ENCODE peak calls at places on chromosomes 12 and 14, in five cellular contexts. J is fibroblast of mammary gland, H is heart left ventricle, P is ovary, B is IMR-90. F is an unnamed sample.

GRCh38 chr14:63857467-63858030 is 4.7 kb downstream of the SYNE2 start:
- DNase-seq in P (no peak), H (no peak), J (peak), B (no peak), F (no peak)

GRCh38 chr14:72775923-72776554 is 117.9 kb downstream of the DPF3 start:
- DNase-seq in H (no peak), P (no peak), B (no peak), J (no peak), F (no peak)

GRCh38 chr12:89092297-89092696 is 260.0 kb downstream of the DUSP6 start:
- DNase-seq in H (no peak), B (no peak), P (no peak), J (no peak), F (no peak)

GRCh38 chr14:42407153-42407552 is 800.5 kb downstream of the LRFN5 start:
- DNase-seq in H (no peak), B (no peak), P (no peak), J (no peak), F (no peak)

GRCh38 chr12:104695453-104696148 is 238.9 kb downstream of the CHST11 start:
- DNase-seq in J (peak), P (no peak), B (peak), H (no peak), F (no peak)

GRCh38 chr14:72736348-72736747 is 157.6 kb downstream of the DPF3 start:
- DNase-seq in H (no peak), J (peak), B (peak), P (no peak), F (no peak)

GRCh38 chr12:79522237-79522636 is 168.5 kb downstream of the PAWR start:
- DNase-seq in B (no peak), H (no peak), P (no peak), J (no peak), F (no peak)

GRCh38 chr12:94038605-94039004 is 109.8 kb upstream of the PLXNC1 start:
- DNase-seq in J (no peak), P (no peak), B (no peak), H (no peak), F (no peak)

GRCh38 chr14:89669209-89669608 is 252.2 kb upstream of the FOXN3 start:
- DNase-seq in P (no peak), J (no peak), B (no peak), H (peak), F (no peak)

GRCh38 chr14:97571861-97572555 is 774.8 kb downstream of the VRK1 start:
- DNase-seq in J (no peak), B (no peak), H (no peak), P (no peak), F (no peak)

GRCh38 chr12:124720687-124721500 is 142.8 kb downstream of the SCARB1 start:
- DNase-seq in J (peak), P (peak), H (peak), B (peak), F (peak)

GRCh38 chr14:99052467-99052866 is 219.5 kb downstream of the BCL11B start:
- DNase-seq in B (no peak), P (no peak), H (no peak), J (no peak), F (no peak)

GRCh38 chr12:9925746-9926393 is 6.3 kb downstream of the CLEC2A start:
- DNase-seq in B (peak), H (no peak), J (peak), P (no peak), F (no peak)

GRCh38 chr12:10392394-10392930 is 2.6 kb upstream of the KLRK1 start:
- DNase-seq in J (peak), P (peak), H (peak), B (peak), F (no peak)

GRCh38 chr12:89040146-89040964 is 311.9 kb downstream of the DUSP6 start:
- DNase-seq in J (no peak), H (no peak), P (no peak), B (peak), F (no peak)

GRCh38 chr12:4852308-4852707 is 57.4 kb upstream of the KCNA1 start:
- DNase-seq in P (no peak), H (no peak), J (no peak), B (no peak), F (no peak)

GRCh38 chr14:75247286-75247922 is 31.2 kb upstream of the FOS start:
- DNase-seq in H (no peak), J (no peak), B (no peak), P (no peak), F (no peak)

GRCh38 chr12:119178544-119179334 is at the start of gene HSPB8:
- DNase-seq in B (peak), J (peak), H (peak), P (peak), F (peak)

GRCh38 chr12:110883251-110883650 is 36.5 kb downstream of the CCDC63 start:
- DNase-seq in J (no peak), B (no peak), H (no peak), P (no peak), F (no peak)

GRCh38 chr12:126663304-126664094 is 1598.3 kb downstream of the AACS start:
- DNase-seq in J (peak), P (no peak), H (no peak), B (no peak), F (no peak)
- TF ChIP-seq CTCF in J (peak), P (no peak), H (no peak), B (no peak), F (peak)

GRCh38 chr12:57135487-57135886 is 7.2 kb downstream of the LRP1 start:
- DNase-seq in J (peak), H (peak), P (no peak), B (peak), F (no peak)
- H3K4me3 ChIP-seq in J (peak), H (peak), P (peak), B (no peak), F (no peak)

DNA sequence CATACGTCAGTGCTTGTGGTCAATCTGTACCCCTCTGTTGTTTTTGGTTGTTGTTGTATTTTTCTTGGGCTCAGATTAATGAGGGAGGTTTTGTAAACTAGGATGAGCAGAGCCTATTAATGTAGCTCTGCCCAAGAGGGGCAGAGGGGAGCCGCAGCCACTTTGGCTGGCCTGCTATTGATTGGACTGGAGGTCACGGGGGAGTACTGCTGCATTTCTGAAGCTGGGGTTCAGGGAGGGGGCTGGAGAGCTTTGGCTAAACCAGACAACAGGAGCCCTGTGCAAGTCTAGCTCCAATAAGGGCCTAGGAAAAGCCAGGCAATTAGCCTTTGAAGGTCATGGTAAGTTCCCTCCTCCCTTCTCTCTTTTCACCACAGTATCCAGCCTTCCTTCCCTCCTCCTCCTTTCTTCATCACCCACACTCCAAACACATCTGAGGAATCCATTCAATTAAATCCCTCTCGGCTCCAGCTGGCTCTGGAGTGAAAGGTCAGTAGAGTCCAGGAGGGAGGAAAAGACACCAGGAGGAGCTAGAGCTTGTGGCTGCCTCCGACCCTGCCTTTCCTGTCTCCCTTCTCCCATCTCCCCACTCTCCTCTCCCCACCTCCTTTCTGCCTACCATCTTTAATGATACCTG is 344.2 kb upstream of the LMO3 start:
- DNase-seq in P (no peak), B (no peak), J (no peak), H (no peak), F (no peak)
- TF ChIP-seq CTCF in P (no peak), B (no peak), J (no peak), H (no peak), F (no peak)

DNA sequence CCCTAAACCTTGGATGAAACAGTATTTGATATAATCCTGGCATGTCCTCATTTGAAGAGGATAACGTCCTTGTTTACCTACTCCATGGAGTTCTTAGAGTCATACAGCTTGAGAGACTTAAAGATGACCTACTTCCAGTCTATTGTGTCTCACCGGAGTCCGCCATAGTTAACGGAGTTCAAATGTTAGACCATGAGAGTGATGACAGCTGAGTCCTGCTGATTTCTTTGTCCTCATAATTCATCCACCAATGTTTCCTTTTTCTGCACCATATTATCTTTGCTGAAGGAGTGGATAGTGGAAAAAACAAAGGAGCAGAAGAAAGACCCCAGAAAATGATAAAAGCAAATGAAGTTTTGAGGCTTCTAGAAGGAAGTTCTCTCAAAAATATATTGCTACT is 75.8 kb upstream of the HIF1A start:
- DNase-seq in P (no peak), B (no peak), H (no peak), J (no peak), F (no peak)
- H3K4me3 ChIP-seq in P (no peak), B (no peak), H (no peak), J (no peak), F (no peak)

GRCh38 chr14:61753631-61754030 is 8.6 kb upstream of the SNAPC1 start:
- DNase-seq in P (no peak), J (peak), B (peak), H (no peak), F (no peak)
- TF ChIP-seq CTCF in P (no peak), J (peak), B (no peak), H (no peak), F (peak)

DNA sequence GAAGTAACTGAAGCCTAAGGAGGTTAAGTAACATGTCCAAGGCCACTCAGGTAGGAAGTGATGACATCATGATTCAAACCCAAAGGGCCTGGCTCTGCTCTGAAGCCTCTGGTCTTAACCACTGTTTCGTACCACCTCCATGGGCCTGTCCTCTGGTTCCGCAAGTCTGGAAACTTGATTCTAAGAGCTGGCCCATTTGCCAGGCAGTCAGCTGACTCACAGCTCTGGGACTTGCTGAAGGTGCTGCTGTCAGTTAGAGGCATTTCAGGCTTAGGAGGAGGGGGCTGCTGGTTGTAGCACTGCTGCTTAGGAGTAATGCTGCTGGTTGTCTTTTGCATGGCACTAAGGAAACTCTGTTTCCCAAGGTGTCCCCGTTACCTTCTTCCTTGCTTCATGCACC is 7.9 kb downstream of the NRXN3 start:
- DNase-seq in H (no peak), P (no peak), B (no peak), J (no peak), F (no peak)
- H3K4me3 ChIP-seq in H (no peak), P (no peak), B (no peak), J (no peak), F (no peak)

DNA sequence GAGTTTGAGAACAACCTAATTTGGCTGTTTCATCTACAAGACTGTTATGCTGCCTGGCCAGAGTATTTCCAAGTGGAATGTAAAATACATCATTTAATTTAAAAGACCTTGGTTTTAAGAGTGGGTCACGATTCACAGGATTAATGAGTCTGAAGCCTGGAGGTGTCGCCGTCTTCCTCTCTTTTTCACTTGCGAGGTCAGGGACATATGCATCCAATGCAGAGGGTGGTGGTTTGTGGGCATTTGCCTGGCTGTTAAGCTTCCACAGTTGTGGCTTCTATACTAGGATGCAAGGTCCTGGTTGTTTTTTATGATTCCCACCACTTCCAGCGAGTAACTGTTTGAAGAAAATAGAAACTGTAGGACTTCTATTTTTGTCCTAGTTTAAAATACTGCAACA is 22.8 kb upstream of the RASSF3 start:
- DNase-seq in H (no peak), J (no peak), B (no peak), P (no peak), F (no peak)
- TF ChIP-seq CTCF in H (no peak), J (no peak), B (no peak), P (no peak), F (no peak)

GRCh38 chr12:73235387-73235786 is 963.2 kb downstream of the TRHDE start:
- DNase-seq in P (no peak), J (no peak), B (no peak), H (no peak), F (no peak)
- H3K4me3 ChIP-seq in P (no peak), J (no peak), B (no peak), H (no peak), F (no peak)

GRCh38 chr14:32564591-32564990 is 235.5 kb downstream of the AKAP6 start:
- DNase-seq in B (peak), P (no peak), J (no peak), H (no peak), F (no peak)
- TF ChIP-seq CTCF in B (no peak), P (no peak), J (no peak), H (no peak), F (no peak)